ENCODE peak calls at places on chromosomes 5 and 9, in four cellular contexts. M, N, F and A are unnamed samples.

GRCh38 chr5:127650649-127651048 is 1.8 kb downstream of the CTXN3 start:
- DNase-seq in M (no peak), N (no peak), F (no peak), A (no peak)

GRCh38 chr9:7816021-7816420 is 16.4 kb upstream of the DMAC1 start:
- DNase-seq in M (no peak), N (no peak), F (no peak), A (no peak)

GRCh38 chr9:117156771-117157535 is 257.9 kb downstream of the ASTN2 start:
- DNase-seq in M (no peak), N (no peak), F (no peak), A (no peak)

GRCh38 chr5:62082370-62082778 is 223.6 kb upstream of the KIF2A start:
- DNase-seq in M (no peak), N (no peak), F (peak; percentile 28), A (no peak)

GRCh38 chr5:168786142-168786541 is 207.0 kb upstream of the PANK3 start:
- DNase-seq in M (no peak), N (no peak), F (no peak), A (no peak)

GRCh38 chr5:114249838-114250237 is 112.0 kb upstream of the KCNN2 start:
- DNase-seq in M (no peak), N (no peak), F (no peak), A (no peak)

GRCh38 chr5:95836544-95836943 is 14.0 kb upstream of the GLRX start:
- DNase-seq in M (no peak), N (no peak), F (no peak), A (no peak)

GRCh38 chr9:86809151-86809550 is 138.2 kb downstream of the GAS1 start:
- DNase-seq in M (no peak), N (no peak), F (no peak), A (no peak)

GRCh38 chr5:123283031-123283430 is 140.2 kb downstream of the CEP120 start:
- DNase-seq in M (no peak), N (no peak), F (no peak), A (no peak)

GRCh38 chr5:6787941-6788340 is 74.7 kb downstream of the TENT4A start:
- DNase-seq in M (no peak), N (no peak), F (no peak), A (no peak)
- TF ChIP-seq FOXJ3 in M (no peak), N (no peak), F (no peak), A (no peak)

GRCh38 chr5:137502632-137503031 is 3.5 kb upstream of the SPOCK1 start:
- DNase-seq in M (no peak), N (no peak), F (no peak), A (no peak)

GRCh38 chr5:137500616-137501225 is 1.6 kb upstream of the SPOCK1 start:
- DNase-seq in M (no peak), N (no peak), F (no peak), A (no peak)

GRCh38 chr5:137503456-137503855 is 4.3 kb upstream of the SPOCK1 start:
- DNase-seq in M (no peak), N (no peak), F (no peak), A (no peak)

GRCh38 chr5:137501226-137501625 is 2.1 kb upstream of the SPOCK1 start:
- DNase-seq in M (no peak), N (no peak), F (no peak), A (no peak)

GRCh38 chr5:137501846-137502406 is 2.8 kb upstream of the SPOCK1 start:
- DNase-seq in M (no peak), N (no peak), F (no peak), A (no peak)
- TF ChIP-seq MAX in M (no peak), N (no peak), F (no peak), A (no peak)

DNA sequence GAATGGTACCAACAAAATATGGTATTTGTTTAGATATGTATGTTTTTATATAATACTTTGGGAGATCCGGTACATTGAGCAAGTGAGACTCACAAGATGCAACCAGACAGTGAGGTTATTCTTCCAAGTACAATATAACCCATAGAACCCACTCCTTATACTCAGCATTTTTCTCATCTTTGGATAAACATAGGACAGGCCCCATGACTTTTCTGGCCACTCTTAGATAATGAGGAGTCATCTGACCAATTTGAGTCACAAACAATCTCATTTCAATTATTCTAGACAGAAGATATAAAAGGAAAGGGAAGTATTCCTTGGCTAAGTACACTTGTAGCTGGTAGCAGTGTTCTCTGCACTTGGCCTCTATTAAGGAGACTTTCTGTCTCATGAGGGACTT is 150.2 kb downstream of the SGCD start:
- DNase-seq in M (no peak), N (no peak), F (no peak), A (no peak)
- TF ChIP-seq FOXJ3 in M (no peak), N (no peak), F (no peak), A (no peak)

GRCh38 chr9:34458013-34458966 is at the start of the genes DNAI1 and FAM219A:
- DNase-seq in M (peak; percentile 94), N (peak; percentile 95), F (peak; percentile 99), A (peak; percentile 99)

GRCh38 chr9:34457266-34458012 is 931 bp downstream of the FAM219A start:
- DNase-seq in M (no peak), N (peak; percentile 38), F (peak; percentile 81), A (peak; percentile 68)

GRCh38 chr9:34458967-34459355 is 356 bp downstream of the DNAI1 start:
- DNase-seq in M (no peak), N (no peak), F (no peak), A (no peak)

GRCh38 chr9:34459941-34460340 is 1.3 kb downstream of the DNAI1 start:
- DNase-seq in M (no peak), N (no peak), F (no peak), A (no peak)

DNA sequence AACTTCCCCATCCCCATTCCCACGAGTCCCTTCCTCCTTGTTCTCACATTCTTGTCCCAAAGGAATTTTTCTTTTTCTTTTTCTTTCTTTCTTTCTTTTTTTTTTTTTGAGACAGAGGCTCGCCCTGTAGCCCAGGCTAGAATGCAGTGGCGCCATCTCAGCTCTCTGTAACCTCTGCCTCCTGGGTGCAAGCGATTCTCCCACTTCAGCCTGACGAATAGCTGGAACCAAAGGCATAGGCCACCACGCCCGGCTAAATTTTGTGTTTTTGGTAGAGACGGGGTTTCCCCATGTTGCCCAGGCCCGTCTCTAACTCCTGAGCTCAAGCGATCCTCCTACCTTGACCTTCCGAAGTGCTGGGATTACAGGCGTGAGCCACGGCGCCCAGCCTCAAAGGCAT is 751 bp downstream of the DNAI1 start:
- DNase-seq in M (no peak), N (no peak), F (no peak), A (no peak)
- TF ChIP-seq MAX in M (no peak), N (no peak), F (no peak), A (no peak)